ENCODE peak calls at places on chromosomes 1 and 21, in six cellular contexts. B is lower lobe of right lung, N is K562, X is heart left ventricle, Q is aorta, C is PC-9. R is an unnamed sample.

GRCh38 chr1:200895801-200896570 is 1.3 kb downstream of the INAVA start:
- DNase-seq in B (no peak), N (no peak), X (no peak), Q (no peak), C (no peak), R (no peak)

GRCh38 chr21:41973427-41973831 is 19.6 kb upstream of the C2CD2 start:
- DNase-seq in B (no peak), N (no peak), X (peak; percentile 14), Q (no peak), C (peak; percentile 67), R (no peak)

GRCh38 chr1:225388372-225388771 is 39.5 kb downstream of the LBR start:
- DNase-seq in B (no peak), N (no peak), X (no peak), Q (no peak), C (no peak), R (no peak)

GRCh38 chr1:203296456-203297073 is 8.8 kb upstream of the BTG2 start:
- DNase-seq in B (no peak), N (no peak), X (no peak), Q (no peak), C (no peak), R (no peak)

GRCh38 chr1:217891966-217892365 is 260.8 kb downstream of the SPATA17 start:
- DNase-seq in B (no peak), N (no peak), X (no peak), Q (no peak), C (no peak), R (no peak)

GRCh38 chr1:32798679-32799416 is 18.3 kb downstream of the YARS1 start:
- DNase-seq in B (no peak), N (no peak), X (no peak), Q (no peak), C (no peak), R (peak; percentile 78)

GRCh38 chr21:17798796-17799195 is 20.4 kb downstream of the C21orf91 start:
- DNase-seq in B (no peak), N (no peak), X (no peak), Q (no peak), C (no peak), R (no peak)

GRCh38 chr1:63665824-63666223 is 72.6 kb downstream of the PGM1 start:
- DNase-seq in B (no peak), N (no peak), X (no peak), Q (no peak), C (no peak), R (no peak)

GRCh38 chr1:192973202-192973601 is 86.0 kb downstream of the UCHL5 start:
- DNase-seq in B (no peak), N (no peak), X (no peak), Q (no peak), C (no peak), R (no peak)

GRCh38 chr1:165006843-165007242 is 349.7 kb downstream of the LMX1A start:
- DNase-seq in B (no peak), N (no peak), X (no peak), Q (no peak), C (no peak), R (no peak)

GRCh38 chr1:218339267-218339831 is 5.8 kb upstream of the TGFB2 start:
- DNase-seq in B (no peak), N (peak; percentile 35), X (no peak), Q (no peak), C (no peak), R (no peak)

GRCh38 chr1:50181027-50181663 is 72.4 kb downstream of the ELAVL4 start:
- DNase-seq in B (no peak), N (no peak), X (peak; percentile 21), Q (no peak), C (no peak), R (no peak)

GRCh38 chr1:25566730-25567341 is 23.4 kb downstream of the LDLRAP1 start:
- DNase-seq in B (peak; percentile 59), N (no peak), X (peak; percentile 61), Q (peak; percentile 77), C (no peak), R (no peak)

GRCh38 chr21:31158789-31159581 is 120.7 kb upstream of the KRTAP19-8 start:
- DNase-seq in B (no peak), N (no peak), X (no peak), Q (no peak), C (no peak), R (no peak)

GRCh38 chr1:232613752-232614381 is 16.1 kb downstream of the SIPA1L2 start:
- DNase-seq in B (no peak), N (no peak), X (no peak), Q (no peak), C (no peak), R (no peak)

GRCh38 chr21:42746593-42747266 is 93.3 kb downstream of the PDE9A start:
- DNase-seq in B (peak; percentile 85), N (no peak), X (peak; percentile 43), Q (peak; percentile 86), C (no peak), R (peak; percentile 84)

GRCh38 chr1:43273708-43274107 is 3.9 kb downstream of the TMEM125 start:
- DNase-seq in B (no peak), N (no peak), X (peak; percentile 6), Q (no peak), C (no peak), R (no peak)

GRCh38 chr1:230713915-230714764 is at the start of gene AGT:
- DNase-seq in B (no peak), N (no peak), X (peak; percentile 86), Q (peak; percentile 81), C (peak; percentile 15), R (no peak)

GRCh38 chr1:59367269-59368006 is 70.5 kb downstream of the FGGY start:
- DNase-seq in B (peak; percentile 65), N (no peak), X (peak; percentile 47), Q (peak; percentile 81), C (peak; percentile 25), R (no peak)

GRCh38 chr21:15870819-15871218 is 141.0 kb downstream of the USP25 start:
- DNase-seq in B (no peak), N (no peak), X (no peak), Q (no peak), C (no peak), R (no peak)

GRCh38 chr21:46080171-46081021 is 17.5 kb upstream of the COL6A2 start:
- DNase-seq in B (peak; percentile 47), N (no peak), X (peak; percentile 66), Q (peak; percentile 84), C (no peak), R (no peak)

GRCh38 chr1:20160034-20160433 is 20.9 kb downstream of the PLA2G2F start:
- DNase-seq in B (no peak), N (no peak), X (no peak), Q (no peak), C (no peak), R (no peak)

GRCh38 chr1:219837274-219837993 is 90.9 kb downstream of the SLC30A10 start:
- DNase-seq in B (no peak), N (peak; percentile 60), X (no peak), Q (no peak), C (peak; percentile 8), R (no peak)

DNA sequence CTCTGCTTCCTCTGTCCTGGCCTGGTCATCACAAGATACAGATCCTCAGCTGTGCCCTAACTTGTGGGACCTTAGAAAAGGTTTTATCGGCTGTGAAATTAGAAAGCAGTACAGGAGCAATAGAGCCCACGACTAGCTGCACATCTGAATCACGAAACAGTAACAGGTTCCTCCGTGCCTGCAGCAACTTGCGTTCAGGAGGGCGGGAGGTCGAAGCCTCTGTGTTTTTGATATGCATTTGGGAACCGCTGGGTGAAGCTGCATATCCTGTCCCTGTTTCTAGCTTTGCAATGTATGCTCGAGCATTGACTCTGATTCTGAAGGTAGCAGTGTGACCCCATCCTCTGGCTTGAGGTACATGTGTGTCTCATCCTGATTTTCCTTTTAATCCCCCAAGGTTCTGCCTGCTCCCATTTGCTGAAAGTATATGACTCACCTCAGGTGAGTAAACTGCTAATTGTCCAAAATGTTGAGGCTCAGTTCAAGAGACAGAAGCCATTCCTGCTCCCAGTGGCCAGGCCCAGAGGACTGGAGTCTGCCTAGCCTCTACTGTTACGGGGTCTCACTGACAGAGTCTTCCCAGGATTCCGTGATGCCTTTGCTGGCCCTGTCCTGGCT is 44.3 kb downstream of the SCCPDH start:
- DNase-seq in B (no peak), N (no peak), X (no peak), Q (no peak), C (no peak), R (no peak)
- H3K27ac ChIP-seq in B (no peak overlapping the region), N (no peak overlapping the region), X (peak overlapping the region; percentile 35), Q (no peak overlapping the region), C (no peak overlapping the region), R (no peak overlapping the region)

DNA sequence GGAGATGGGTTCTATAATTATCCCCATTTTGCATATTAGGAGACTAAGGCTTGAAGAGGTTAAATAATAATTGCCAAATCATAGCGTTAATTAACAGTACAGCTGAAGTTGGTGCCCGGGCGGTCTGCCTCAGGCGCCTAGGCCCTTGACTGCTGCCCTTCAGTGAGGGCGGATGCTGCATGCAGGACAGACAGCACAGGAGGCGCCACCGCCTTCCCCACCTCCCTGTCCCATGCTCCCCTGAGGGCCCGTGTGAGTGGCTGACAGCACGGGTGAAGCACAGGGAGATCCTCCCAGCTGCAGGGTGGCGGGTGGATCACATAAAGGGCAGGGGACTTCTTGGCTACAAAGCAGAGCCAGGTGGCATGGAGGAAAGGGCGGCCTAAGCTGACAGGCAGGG is 49.0 kb downstream of the DDX20 start:
- DNase-seq in B (no peak), N (no peak), X (no peak), Q (no peak), C (no peak), R (no peak)
- H3K27me3 ChIP-seq in B (peaks cover 4% of the 10 kb centered on the region), N (peaks cover 46% of the 10 kb centered on the region), X (no peaks in the 10 kb centered on the region), Q (no peaks in the 10 kb centered on the region), C (peaks cover 94% of the 10 kb centered on the region), R (no peaks in the 10 kb centered on the region)

GRCh38 chr1:235883261-235883927 is 16.7 kb upstream of the LYST start:
- DNase-seq in B (peak; percentile 81), N (no peak), X (peak; percentile 85), Q (peak; percentile 96), C (peak; percentile 89), R (no peak)
- H3K4me3 ChIP-seq in B (peak overlapping the region; percentile 25), N (no peak overlapping the region), X (peak overlapping the region; percentile 16), Q (no peak overlapping the region), C (peak overlapping the region; percentile 13), R (no peak overlapping the region)

GRCh38 chr1:182641561-182641960 is 37.4 kb upstream of the RGS16 start:
- DNase-seq in B (no peak), N (no peak), X (no peak), Q (no peak), C (no peak), R (no peak)
- H3K27ac ChIP-seq in B (no peak overlapping the region), N (no peak overlapping the region), X (no peak overlapping the region), Q (no peak overlapping the region), C (no peak overlapping the region), R (no peak overlapping the region)

DNA sequence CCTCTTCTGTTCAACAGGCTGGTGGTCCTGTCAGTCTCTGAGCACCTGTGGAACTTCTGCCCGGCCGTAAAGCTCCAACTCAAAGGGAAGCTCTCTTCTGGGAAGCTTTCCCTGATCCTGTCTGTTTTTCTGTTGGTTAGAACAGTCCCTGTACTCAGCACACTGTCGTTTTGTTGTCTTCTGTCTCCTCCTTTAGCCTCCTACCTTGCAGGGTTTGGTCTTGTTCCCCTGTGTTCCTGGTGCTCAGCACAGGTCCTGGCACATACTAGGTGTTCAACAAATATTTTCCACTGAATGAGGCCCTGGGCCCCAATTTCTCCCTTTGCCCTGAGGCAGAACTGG is 328 bp upstream of the KDF1 start:
- DNase-seq in B (no peak), N (no peak), X (no peak), Q (no peak), C (no peak), R (no peak)
- H3K27me3 ChIP-seq in B (peaks cover 33% of the 10 kb centered on the region), N (peaks cover 5% of the 10 kb centered on the region), X (peaks cover 61% of the 10 kb centered on the region), Q (no peaks in the 10 kb centered on the region), C (no peaks in the 10 kb centered on the region), R (no peaks in the 10 kb centered on the region)